ENCODE peak calls at places on chromosomes 12 and 14, in ten cellular contexts. K is IMR-90; F is ovary; X is suprapubic skin; C is CD8-positive, alpha-beta T cell; B is sigmoid colon; S is heart right ventricle; D is Peyer's patch; P is stomach; A is cardiac muscle cell. Y is an unnamed sample.

GRCh38 chr14:77043177-77043983 is 14.9 kb upstream of the IRF2BPL start:
- DNase-seq in K (peak; percentile 91), F (peak; percentile 69), X (peak; percentile 89), C (no peak), B (peak; percentile 89), S (peak; percentile 75), D (no peak), P (no peak), A (peak; percentile 45), Y (no peak)

GRCh38 chr12:843609-844008 is 91.2 kb downstream of the WNK1 start:
- DNase-seq in K (peak; percentile 55), F (no peak), X (no peak), C (no peak), B (no peak), S (no peak), D (no peak), P (no peak), A (no peak), Y (no peak)

GRCh38 chr12:65248656-65249633 is 29.5 kb upstream of the MSRB3 start:
- DNase-seq in K (no peak), F (no peak), X (no peak), C (no peak), B (no peak), S (no peak), D (no peak), P (no peak), A (no peak), Y (no peak)

GRCh38 chr12:70049596-70050360 is 193.5 kb upstream of the CNOT2 start:
- DNase-seq in K (no peak), F (no peak), X (no peak), C (peak; percentile 36), B (no peak), S (no peak), D (no peak), P (no peak), A (no peak), Y (no peak)

GRCh38 chr14:95758331-95758730 is 44.4 kb upstream of the TCL1A start:
- DNase-seq in K (no peak), F (no peak), X (no peak), C (no peak), B (no peak), S (no peak), D (no peak), P (no peak), A (no peak), Y (no peak)

GRCh38 chr12:80778005-80778541 is 61.4 kb downstream of the MYF5 start:
- DNase-seq in K (peak; percentile 94), F (no peak), X (no peak), C (no peak), B (peak; percentile 68), S (peak; percentile 57), D (peak; percentile 57), P (peak; percentile 33), A (peak; percentile 10), Y (no peak)

GRCh38 chr12:26028953-26029740 is 70.7 kb downstream of the RASSF8 start:
- DNase-seq in K (peak; percentile 67), F (no peak), X (no peak), C (peak; percentile 13), B (no peak), S (peak; percentile 32), D (no peak), P (no peak), A (peak; percentile 47), Y (no peak)

GRCh38 chr12:115455268-115455681 is 771.3 kb upstream of the TBX3 start:
- DNase-seq in K (no peak), F (no peak), X (no peak), C (no peak), B (no peak), S (no peak), D (peak; percentile 62), P (no peak), A (no peak), Y (no peak)

GRCh38 chr14:68918612-68919011 is 60.5 kb downstream of the ACTN1 start:
- DNase-seq in K (no peak), F (no peak), X (no peak), C (no peak), B (no peak), S (no peak), D (no peak), P (no peak), A (no peak), Y (no peak)

GRCh38 chr12:108172033-108172432 is 42.9 kb downstream of the WSCD2 start:
- DNase-seq in K (no peak), F (no peak), X (no peak), C (no peak), B (no peak), S (no peak), D (no peak), P (no peak), A (no peak), Y (no peak)

GRCh38 chr12:47722926-47723631 is 2.2 kb downstream of the ENDOU start:
- DNase-seq in K (no peak), F (peak; percentile 19), X (peak; percentile 74), C (no peak), B (no peak), S (no peak), D (no peak), P (no peak), A (peak; percentile 67), Y (no peak)

GRCh38 chr14:73630009-73630780 is 14.6 kb upstream of the DNAL1 start:
- DNase-seq in K (no peak), F (no peak), X (peak; percentile 26), C (no peak), B (no peak), S (no peak), D (no peak), P (no peak), A (no peak), Y (no peak)

GRCh38 chr14:92439551-92440344 is 73.8 kb upstream of the RIN3 start:
- DNase-seq in K (no peak), F (no peak), X (no peak), C (no peak), B (no peak), S (peak; percentile 59), D (peak; percentile 62), P (no peak), A (peak; percentile 53), Y (no peak)

GRCh38 chr12:47725893-47726292 is 603 bp upstream of the ENDOU start:
- DNase-seq in K (peak; percentile 89), F (peak; percentile 11), X (no peak), C (no peak), B (peak; percentile 19), S (no peak), D (no peak), P (no peak), A (no peak), Y (no peak)

GRCh38 chr12:26172478-26172877 is 22.9 kb upstream of the SSPN start:
- DNase-seq in K (no peak), F (no peak), X (no peak), C (no peak), B (no peak), S (no peak), D (no peak), P (no peak), A (no peak), Y (no peak)

GRCh38 chr12:76037130-76038105 is 5.8 kb upstream of the PHLDA1 start:
- DNase-seq in K (peak; percentile 87), F (no peak), X (no peak), C (peak; percentile 31), B (no peak), S (peak; percentile 54), D (peak; percentile 51), P (no peak), A (peak; percentile 78), Y (no peak)

GRCh38 chr12:67222302-67222701 is 46.9 kb upstream of the CAND1 start:
- DNase-seq in K (peak; percentile 10), F (no peak), X (no peak), C (no peak), B (no peak), S (no peak), D (no peak), P (no peak), A (peak; percentile 31), Y (no peak)

GRCh38 chr12:27462151-27462694 is 15.7 kb downstream of the SMCO2 start:
- DNase-seq in K (peak; percentile 87), F (no peak), X (no peak), C (no peak), B (no peak), S (peak; percentile 26), D (no peak), P (no peak), A (no peak), Y (no peak)

DNA sequence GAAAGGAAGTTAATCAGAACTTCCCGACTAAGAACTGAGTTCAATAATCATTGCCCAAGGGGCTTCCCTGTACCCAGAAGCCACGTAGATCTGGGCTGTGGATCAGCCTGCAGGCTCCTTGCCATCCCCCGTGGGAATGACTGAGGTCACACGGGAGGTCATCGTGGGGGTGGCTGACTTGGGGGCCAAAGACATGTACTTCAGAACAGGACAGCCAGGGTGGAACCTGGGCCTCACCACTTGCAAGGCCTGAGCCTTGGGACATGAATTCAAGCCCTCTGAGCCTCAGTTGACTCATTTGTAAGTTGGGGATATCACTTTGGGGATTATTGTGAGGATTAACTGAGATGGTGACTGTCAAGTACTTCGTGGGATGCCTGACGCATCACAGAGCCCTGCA is 221.0 kb downstream of the SLC41A2 start:
- DNase-seq in K (no peak), F (no peak), X (no peak), C (no peak), B (no peak), S (no peak), D (no peak), P (no peak), A (no peak), Y (no peak)
- H3K4me1 ChIP-seq in K (no peaks in the 10 kb centered on the region), F (peaks cover 3% of the 10 kb centered on the region), X (peaks cover 68% of the 10 kb centered on the region), C (peaks cover 42% of the 10 kb centered on the region), B (no peaks in the 10 kb centered on the region), S (peaks cover 5% of the 10 kb centered on the region), D (no peaks in the 10 kb centered on the region), P (peaks cover 15% of the 10 kb centered on the region), A (no peaks in the 10 kb centered on the region), Y (peaks cover 62% of the 10 kb centered on the region)

DNA sequence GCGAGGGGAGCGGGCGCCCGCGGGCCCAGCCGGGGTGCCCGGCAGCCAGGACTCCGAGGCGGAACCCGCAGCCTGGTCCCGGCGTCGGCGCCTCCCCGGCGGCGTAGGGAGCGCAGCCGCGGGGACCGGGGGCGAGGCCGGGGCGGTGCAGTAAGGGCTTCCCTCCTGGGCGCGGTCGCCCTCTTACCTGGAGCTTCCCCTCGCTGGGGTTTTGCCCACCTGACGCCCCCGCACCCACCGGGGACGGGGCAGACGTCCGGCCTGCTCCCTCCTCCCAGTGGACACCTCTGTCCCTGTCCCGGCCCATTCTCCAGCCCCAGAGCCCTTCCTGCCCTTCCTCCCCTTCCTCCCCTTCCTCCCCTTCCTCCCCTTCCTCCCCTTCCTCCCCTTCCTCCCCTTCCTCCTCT is 413 bp upstream of the TUBA1C start:
- DNase-seq in K (no peak), F (no peak), X (no peak), C (peak; percentile 45), B (no peak), S (no peak), D (no peak), P (peak; percentile 55), A (peak; percentile 42), Y (no peak)
- H3K4me1 ChIP-seq in K (peaks cover 21% of the 10 kb centered on the region), F (peaks cover 13% of the 10 kb centered on the region), X (peaks cover 73% of the 10 kb centered on the region), C (peaks cover 10% of the 10 kb centered on the region), B (peaks cover 12% of the 10 kb centered on the region), S (peaks cover 9% of the 10 kb centered on the region), D (no peaks in the 10 kb centered on the region), P (peaks cover 45% of the 10 kb centered on the region), A (no peaks in the 10 kb centered on the region), Y (peaks cover 63% of the 10 kb centered on the region)

GRCh38 chr14:35340616-35341453 is 48.7 kb downstream of the PSMA6 start:
- DNase-seq in K (no peak), F (no peak), X (no peak), C (no peak), B (peak; percentile 71), S (no peak), D (peak; percentile 46), P (no peak), A (no peak), Y (no peak)
- H3K4me1 ChIP-seq in K (peaks cover 33% of the 10 kb centered on the region), F (peaks cover 37% of the 10 kb centered on the region), X (peaks cover 70% of the 10 kb centered on the region), C (peaks cover 29% of the 10 kb centered on the region), B (peaks cover 62% of the 10 kb centered on the region), S (peaks cover 42% of the 10 kb centered on the region), D (peaks cover 10% of the 10 kb centered on the region), P (peaks cover 72% of the 10 kb centered on the region), A (peaks cover 24% of the 10 kb centered on the region), Y (peaks cover 87% of the 10 kb centered on the region)

GRCh38 chr14:63474844-63475243 is 68.3 kb downstream of the PPP2R5E start:
- DNase-seq in K (no peak), F (no peak), X (no peak), C (no peak), B (no peak), S (no peak), D (no peak), P (no peak), A (no peak), Y (no peak)
- H3K4me1 ChIP-seq in K (peaks cover 20% of the 10 kb centered on the region), F (peaks cover 2% of the 10 kb centered on the region), X (peaks cover 50% of the 10 kb centered on the region), C (peaks cover 28% of the 10 kb centered on the region), B (peaks cover 59% of the 10 kb centered on the region), S (peaks cover 18% of the 10 kb centered on the region), D (no peaks in the 10 kb centered on the region), P (peaks cover 34% of the 10 kb centered on the region), A (peaks cover 24% of the 10 kb centered on the region), Y (peaks cover 56% of the 10 kb centered on the region)